ENCODE peak calls at places on chromosomes 13 and 19, in eight cellular contexts. J, C, F, N, Y, I, R and U are unnamed samples.

GRCh38 chr19:42247631-42248199 is 5.3 kb upstream of the GSK3A start:
- DNase-seq in J (no peak), C (no peak), F (no peak), N (no peak), Y (no peak), I (no peak), R (no peak), U (no peak)

GRCh38 chr19:54207908-54208783 is 7.5 kb downstream of the RPS9 start:
- DNase-seq in J (peak; percentile 80), C (peak; percentile 77), F (peak; percentile 91), N (no peak), Y (peak; percentile 83), I (peak; percentile 80), R (peak; percentile 74), U (no peak)

GRCh38 chr19:28372800-28373199 is 840.2 kb downstream of the UQCRFS1 start:
- DNase-seq in J (no peak), C (no peak), F (no peak), N (no peak), Y (no peak), I (no peak), R (no peak), U (no peak)

GRCh38 chr13:93307651-93308050 is 81.0 kb downstream of the GPC6 start:
- DNase-seq in J (no peak), C (no peak), F (no peak), N (no peak), Y (no peak), I (no peak), R (no peak), U (no peak)

GRCh38 chr19:3125900-3126524 is 9.8 kb upstream of the GNA15 start:
- DNase-seq in J (no peak), C (peak; percentile 60), F (no peak), N (peak; percentile 14), Y (peak; percentile 96), I (peak; percentile 73), R (peak; percentile 88), U (peak; percentile 39)

GRCh38 chr13:79799466-79799865 is 318.5 kb downstream of the NDFIP2 start:
- DNase-seq in J (no peak), C (no peak), F (no peak), N (no peak), Y (no peak), I (no peak), R (no peak), U (no peak)

GRCh38 chr19:51799311-51799997 is 4.5 kb downstream of the FPR3 start:
- DNase-seq in J (peak; percentile 97), C (peak; percentile 88), F (no peak), N (peak; percentile 45), Y (no peak), I (no peak), R (peak; percentile 94), U (peak; percentile 19)

GRCh38 chr13:37481005-37481857 is 117.3 kb downstream of the POSTN start:
- DNase-seq in J (no peak), C (no peak), F (no peak), N (no peak), Y (no peak), I (no peak), R (no peak), U (no peak)

GRCh38 chr13:46844431-46844830 is 47.5 kb upstream of the ESD start:
- DNase-seq in J (no peak), C (no peak), F (no peak), N (no peak), Y (no peak), I (no peak), R (no peak), U (no peak)

GRCh38 chr19:55304279-55304978 is 20.6 kb downstream of the BRSK1 start:
- DNase-seq in J (no peak), C (no peak), F (no peak), N (no peak), Y (peak; percentile 81), I (peak; percentile 65), R (peak; percentile 71), U (no peak)

GRCh38 chr19:14933506-14933905 is 7.8 kb upstream of the OR7C2 start:
- DNase-seq in J (no peak), C (no peak), F (no peak), N (no peak), Y (no peak), I (no peak), R (no peak), U (no peak)

GRCh38 chr19:54364775-54365257 is at the start of gene LAIR1:
- DNase-seq in J (no peak), C (no peak), F (peak; percentile 88), N (no peak), Y (no peak), I (peak; percentile 79), R (peak; percentile 69), U (no peak)

GRCh38 chr13:78595819-78596700 is 7.3 kb downstream of the POU4F1 start:
- DNase-seq in J (no peak), C (no peak), F (peak; percentile 32), N (no peak), Y (peak; percentile 86), I (no peak), R (no peak), U (no peak)

GRCh38 chr13:47588676-47589075 is 412.4 kb downstream of the SUCLA2 start:
- DNase-seq in J (no peak), C (no peak), F (no peak), N (no peak), Y (no peak), I (no peak), R (no peak), U (no peak)

GRCh38 chr19:34645551-34645950 is 31.4 kb downstream of the SCGB2B2 start:
- DNase-seq in J (no peak), C (no peak), F (no peak), N (no peak), Y (no peak), I (no peak), R (no peak), U (no peak)

GRCh38 chr13:42486711-42487198 is 87.2 kb upstream of the TNFSF11 start:
- DNase-seq in J (peak; percentile 88), C (no peak), F (peak; percentile 79), N (peak; percentile 77), Y (no peak), I (no peak), R (no peak), U (no peak)

GRCh38 chr19:10424011-10424637 is 3.8 kb downstream of the PDE4A start:
- DNase-seq in J (no peak), C (peak; percentile 76), F (no peak), N (peak; percentile 11), Y (peak; percentile 96), I (peak; percentile 81), R (peak; percentile 93), U (peak; percentile 83)

GRCh38 chr19:23075031-23075733 is 41.6 kb upstream of the ZNF730 start:
- DNase-seq in J (peak; percentile 35), C (peak; percentile 32), F (peak; percentile 43), N (peak; percentile 34), Y (peak; percentile 98), I (no peak), R (peak; percentile 89), U (no peak)

GRCh38 chr13:30142502-30143211 is 164.7 kb downstream of the KATNAL1 start:
- DNase-seq in J (peak; percentile 86), C (peak; percentile 23), F (no peak), N (peak; percentile 92), Y (peak; percentile 71), I (peak; percentile 63), R (peak; percentile 53), U (peak; percentile 61)

GRCh38 chr19:17757125-17757524 is 5.8 kb downstream of the FCHO1 start:
- DNase-seq in J (no peak), C (peak; percentile 88), F (no peak), N (no peak), Y (no peak), I (no peak), R (peak; percentile 89), U (peak; percentile 26)